ENCODE peak calls at places on chromosomes 13 and 19, in seven cellular contexts. M is uterus, S is esophagus muscularis mucosa, P is IMR-90, Z is mesothelial cell of epicardium, X is HFF-Myc, E is ovary. G is an unnamed sample.

GRCh38 chr19:35211545-35212230 is 16.9 kb downstream of the FAM187B start:
- DNase-seq in X (no peak), M (peak), S (peak), P (no peak), Z (no peak), E (no peak), G (peak)

GRCh38 chr13:19818223-19818842 is 35.6 kb upstream of the PSPC1 start:
- DNase-seq in P (no peak), M (peak), Z (peak), S (no peak), E (no peak), X (no peak), G (peak)

GRCh38 chr19:45322311-45322710 is 364 bp downstream of the CKM start:
- DNase-seq in M (no peak), Z (no peak), S (no peak), E (no peak), P (no peak), X (no peak), G (no peak)

GRCh38 chr13:111344471-111345191 is 24.2 kb downstream of the TEX29 start:
- DNase-seq in P (peak), M (no peak), Z (no peak), X (peak), S (peak), E (no peak), G (no peak)

GRCh38 chr13:22748866-22749586 is 431.8 kb upstream of the SGCG start:
- DNase-seq in E (no peak), Z (no peak), X (no peak), P (no peak), M (no peak), S (no peak), G (no peak)

GRCh38 chr19:15463865-15464371 is 426 bp downstream of the RASAL3 start:
- DNase-seq in S (no peak), M (no peak), Z (no peak), P (no peak), X (no peak), E (no peak), G (peak)

GRCh38 chr19:18408053-18408476 is 10.6 kb upstream of the LRRC25 start:
- DNase-seq in M (no peak), S (no peak), E (no peak), P (no peak), X (no peak), Z (no peak), G (peak)

GRCh38 chr19:46665072-46665471 is 4.1 kb upstream of the DACT3 start:
- DNase-seq in E (no peak), Z (no peak), X (no peak), P (no peak), M (no peak), S (no peak), G (no peak)

GRCh38 chr19:39188960-39189359 is 7.8 kb upstream of the NCCRP1 start:
- DNase-seq in E (no peak), P (no peak), X (no peak), S (no peak), M (no peak), Z (no peak), G (no peak)

GRCh38 chr19:35959040-35959967 is 23.1 kb downstream of the LRFN3 start:
- DNase-seq in P (no peak), M (no peak), X (no peak), Z (no peak), E (no peak), S (no peak), G (peak)

GRCh38 chr13:98653471-98653985 is 76.6 kb upstream of the STK24 start:
- DNase-seq in X (peak), E (peak), Z (peak), P (peak), S (no peak), M (peak), G (peak)

GRCh38 chr19:45717983-45718650 is 12.6 kb downstream of the FBXO46 start:
- DNase-seq in Z (no peak), S (no peak), M (no peak), X (no peak), P (no peak), E (no peak), G (no peak)

GRCh38 chr13:85500716-85501256 is 298.4 kb downstream of the SLITRK6 start:
- DNase-seq in Z (no peak), S (no peak), X (no peak), P (no peak), M (no peak), E (no peak), G (no peak)

GRCh38 chr19:46270521-46271256 is 26.2 kb upstream of the HIF3A start:
- DNase-seq in P (no peak), M (no peak), Z (no peak), S (no peak), X (no peak), E (no peak), G (no peak)

GRCh38 chr13:110521296-110521680 is 40.2 kb downstream of the RAB20 start:
- DNase-seq in M (no peak), X (no peak), Z (no peak), E (no peak), S (no peak), P (no peak), G (no peak)

GRCh38 chr13:58461217-58461616 is 829.7 kb downstream of the PCDH17 start:
- DNase-seq in Z (no peak), P (no peak), E (no peak), X (no peak), S (no peak), M (no peak), G (no peak)

GRCh38 chr19:13700621-13701020 is 63.7 kb upstream of the MRI1 start:
- DNase-seq in M (no peak), P (no peak), S (no peak), E (no peak), Z (no peak), X (no peak), G (no peak)

GRCh38 chr19:29098863-29099481 is 114.0 kb downstream of the UQCRFS1 start:
- DNase-seq in X (peak), M (peak), P (peak), Z (no peak), S (peak), E (no peak), G (no peak)

GRCh38 chr13:111977184-111977516 is 89.8 kb upstream of the SOX1 start:
- DNase-seq in P (no peak), M (no peak), S (no peak), E (no peak), Z (no peak), X (no peak), G (no peak)

GRCh38 chr19:48292798-48293197 is 22.9 kb downstream of the ZNF114 start:
- DNase-seq in X (no peak), S (no peak), M (no peak), P (peak), E (no peak), Z (no peak), G (no peak)

DNA sequence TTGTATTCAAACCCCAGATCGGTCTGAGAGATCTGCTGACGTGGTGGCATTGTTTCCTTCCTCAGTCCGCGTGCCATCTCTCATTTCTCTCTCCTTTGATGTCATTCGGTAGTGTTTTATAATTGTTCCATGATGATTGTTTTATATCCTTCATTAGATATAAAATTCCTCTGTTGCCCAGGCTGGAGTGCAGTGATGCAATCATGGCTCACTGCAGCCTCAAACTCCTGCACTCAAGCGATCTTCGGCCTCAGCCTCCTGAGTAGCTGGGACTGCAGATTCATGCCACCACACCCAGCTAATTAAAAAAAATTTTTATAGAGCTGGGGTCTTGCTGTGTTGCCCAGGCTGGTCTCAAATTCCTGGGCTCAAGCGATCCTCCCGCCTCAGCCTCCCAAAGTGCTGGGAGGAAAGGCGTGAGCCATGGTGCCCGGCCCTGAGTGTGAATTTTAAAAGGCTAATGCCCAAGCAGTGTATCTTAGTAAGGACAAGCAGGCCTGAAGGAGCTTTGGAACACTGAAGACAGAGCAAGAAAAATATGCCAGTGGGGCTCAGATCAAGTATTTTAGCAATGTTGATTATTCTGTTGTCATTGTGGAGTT is 5.3 kb downstream of the ZNF57 start:
- DNase-seq in M (no peak), P (no peak), S (no peak), E (no peak), X (no peak), Z (no peak), G (no peak)
- TF ChIP-seq CTCF in M (no peak), P (no peak), S (no peak), E (no peak), X (no peak), Z (no peak), G (no peak)

DNA sequence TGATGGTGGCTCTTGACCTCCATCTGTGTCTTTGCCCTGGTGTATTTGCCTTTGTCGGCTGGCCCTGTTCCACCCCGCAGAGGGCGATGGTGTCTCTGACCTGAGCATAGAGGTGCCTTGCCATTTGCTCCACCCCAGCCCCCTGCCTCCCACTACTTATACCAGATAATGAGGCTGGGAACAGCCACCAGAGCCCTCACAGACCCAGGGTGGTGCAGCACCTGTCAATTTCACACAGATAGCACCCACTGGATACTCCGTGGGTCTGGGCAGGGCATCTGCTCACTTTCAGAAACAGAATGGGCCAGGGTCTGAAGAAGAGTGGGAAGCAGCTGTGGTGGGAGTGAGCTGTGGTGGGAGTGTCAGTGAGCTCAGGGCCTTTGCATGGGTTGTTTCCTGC is 4.1 kb downstream of the ZNF536 start:
- DNase-seq in Z (no peak), S (no peak), P (no peak), X (no peak), M (no peak), E (no peak), G (no peak)
- TF ChIP-seq CTCF in Z (no peak), S (no peak), P (no peak), X (no peak), M (no peak), E (no peak), G (no peak)

GRCh38 chr13:33212396-33212795 is 73.2 kb downstream of the STARD13 start:
- DNase-seq in P (no peak), Z (no peak), X (no peak), M (no peak), E (no peak), S (peak), G (no peak)
- TF ChIP-seq CTCF in P (no peak), Z (no peak), X (no peak), M (no peak), E (no peak), S (no peak), G (no peak)

GRCh38 chr13:49443689-49444516 is at the start of the genes CAB39L and SETDB2:
- DNase-seq in X (peak), S (peak), E (peak), Z (peak), P (peak), M (peak), G (peak)
- TF ChIP-seq CTCF in X (peak), S (peak), E (peak), Z (no peak), P (peak), M (peak), G (peak)

GRCh38 chr19:37654525-37654832 is 786 bp downstream of the ZFP30 start:
- DNase-seq in X (peak), E (no peak), S (no peak), Z (no peak), P (peak), M (no peak), G (no peak)

GRCh38 chr19:37654118-37654517 is 1.1 kb downstream of the ZFP30 start:
- DNase-seq in P (no peak), E (no peak), M (no peak), Z (no peak), S (no peak), X (no peak), G (no peak)

GRCh38 chr19:37655689-37656491 is 625 bp upstream of the ZFP30 start:
- DNase-seq in Z (peak), S (peak), M (peak), P (peak), X (peak), E (peak), G (peak)

GRCh38 chr19:37654833-37655688 is at the start of gene ZFP30:
- DNase-seq in P (peak), S (peak), E (peak), X (peak), Z (peak), M (peak), G (peak)
- TF ChIP-seq CTCF in P (no peak), S (no peak), E (no peak), X (no peak), Z (no peak), M (no peak), G (no peak)

GRCh38 chr19:1468274-1469199 is 10.5 kb downstream of the C19orf25 start:
- DNase-seq in P (peak), E (no peak), X (no peak), Z (no peak), S (no peak), M (no peak), G (peak)

GRCh38 chr19:1470864-1471513 is 8.0 kb downstream of the C19orf25 start:
- DNase-seq in E (no peak), P (no peak), M (no peak), S (no peak), Z (no peak), X (no peak), G (peak)

GRCh38 chr19:1467512-1468273 is 11.3 kb downstream of the C19orf25 start:
- DNase-seq in P (no peak), X (no peak), S (no peak), M (no peak), E (no peak), Z (no peak), G (no peak)

GRCh38 chr19:1469936-1470863 is 8.8 kb downstream of the C19orf25 start:
- DNase-seq in X (no peak), P (no peak), M (no peak), E (peak), S (no peak), Z (no peak), G (peak)

DNA sequence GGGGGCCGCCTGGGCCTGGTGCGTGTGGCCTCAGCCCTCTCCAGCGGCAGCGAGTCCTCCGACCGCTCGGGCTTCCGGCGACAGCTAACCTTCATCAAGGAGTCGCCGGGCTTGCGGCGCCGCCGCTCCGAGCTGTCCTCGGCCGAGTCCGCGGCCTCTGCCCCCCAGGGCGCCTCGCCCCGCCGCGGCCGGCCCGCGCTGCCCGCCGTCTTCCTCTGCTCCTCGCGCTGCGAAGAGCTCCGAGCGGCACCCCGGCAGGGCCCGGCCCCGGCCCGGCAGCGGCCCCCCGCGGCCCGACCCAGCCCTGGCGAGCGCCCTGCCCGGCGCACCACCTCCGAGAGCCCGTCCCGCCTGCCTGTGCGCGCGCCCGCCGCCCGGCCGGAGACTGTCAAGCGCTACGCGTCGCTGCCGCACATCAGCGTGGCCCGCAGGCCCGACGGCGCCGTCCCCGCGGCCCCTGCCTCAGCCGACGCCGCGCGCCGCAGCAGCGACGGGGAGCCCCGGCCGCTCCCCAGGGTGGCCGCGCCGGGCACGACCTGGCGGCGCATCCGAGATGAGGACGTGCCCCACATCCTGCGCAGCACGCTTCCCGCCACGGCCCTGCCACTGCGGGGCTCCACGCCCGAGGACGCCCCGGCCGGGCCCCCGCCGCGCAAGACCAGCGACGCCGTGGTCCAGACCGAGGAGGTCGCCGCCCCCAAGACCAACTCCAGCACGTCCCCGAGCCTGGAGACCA is 9.6 kb downstream of the C19orf25 start:
- DNase-seq in P (no peak), M (no peak), X (no peak), S (no peak), E (no peak), Z (no peak), G (peak)
- TF ChIP-seq CTCF in P (no peak), M (no peak), X (no peak), S (no peak), E (no peak), Z (no peak), G (no peak)

DNA sequence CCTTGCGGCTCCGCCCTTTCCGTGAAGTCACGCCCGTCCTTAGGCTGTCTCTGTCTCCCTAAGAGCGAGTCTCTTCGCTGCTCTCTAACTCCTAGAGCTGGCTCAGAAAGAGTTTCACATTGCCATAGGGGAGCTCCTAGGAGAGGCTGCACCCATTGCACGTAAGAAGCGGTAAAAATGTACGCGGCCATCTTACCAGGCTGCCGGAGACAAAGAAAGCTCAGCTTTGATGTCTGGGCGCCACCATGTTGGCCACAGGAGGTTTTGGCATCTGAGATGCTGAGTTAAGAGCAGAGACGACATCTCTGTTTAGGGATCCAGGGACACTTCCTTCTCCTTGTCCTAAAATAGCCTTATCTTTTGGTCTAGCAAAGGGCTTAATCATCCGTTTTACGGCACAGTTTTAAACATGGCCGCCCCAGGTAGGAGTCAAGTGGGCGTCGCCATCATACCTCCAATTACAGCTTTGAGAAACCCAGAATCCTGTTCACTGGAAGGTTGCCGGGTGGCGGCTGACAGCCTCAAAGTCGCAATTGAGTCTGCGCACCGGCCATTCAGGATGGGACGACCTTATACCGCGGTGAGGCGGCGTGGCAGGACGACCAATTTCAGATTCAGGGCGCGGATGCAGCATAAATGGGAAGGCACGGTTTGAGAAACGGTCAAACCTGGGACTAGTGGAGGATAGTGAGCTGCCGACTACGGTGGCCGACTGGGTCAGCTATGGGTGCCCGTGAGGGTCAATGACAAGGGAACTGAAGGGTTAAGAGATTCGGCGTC is at the start of gene ZNF793:
- DNase-seq in M (peak), E (peak), S (peak), Z (peak), X (no peak), P (peak), G (peak)
- TF ChIP-seq CTCF in M (peak), E (peak), S (no peak), Z (no peak), X (no peak), P (no peak), G (no peak)

GRCh38 chr19:42293539-42293938 is 8.4 kb upstream of the PRR19 start:
- DNase-seq in E (no peak), X (no peak), S (no peak), M (no peak), P (no peak), Z (no peak), G (no peak)
- TF ChIP-seq CTCF in E (no peak), X (no peak), S (no peak), M (peak), P (no peak), Z (no peak), G (no peak)